ENCODE peak calls at places on chromosomes 16 and 17, in seven cellular contexts. One of them, this sample, is unnamed.

GRCh38 chr16:66653581-66654350 is 42.8 kb downstream of the CMTM4 start:
- DNase-seq in upper lobe of right lung: no peak
- DNase-seq in endothelial cell: no peak
- DNase-seq in AG10803: peak
- DNase-seq in HL-60: no peak
- DNase-seq in adrenal gland: no peak
- DNase-seq in HFFc6: no peak
- DNase-seq in this sample: no peak

GRCh38 chr17:41500131-41500911 is 5.1 kb downstream of the KRT13 start:
- DNase-seq in endothelial cell: no peak
- DNase-seq in upper lobe of right lung: no peak
- DNase-seq in AG10803: peak
- DNase-seq in HL-60: no peak
- DNase-seq in adrenal gland: no peak
- DNase-seq in HFFc6: peak
- DNase-seq in this sample: no peak

GRCh38 chr17:28405632-28406477 is at the start of gene SLC46A1:
- DNase-seq in adrenal gland: peak
- DNase-seq in HFFc6: no peak
- DNase-seq in AG10803: peak
- DNase-seq in HL-60: no peak
- DNase-seq in endothelial cell: peak
- DNase-seq in upper lobe of right lung: peak
- DNase-seq in this sample: peak

GRCh38 chr16:58678716-58679115 is 5.9 kb downstream of the SLC38A7 start:
- DNase-seq in endothelial cell: no peak
- DNase-seq in HL-60: peak
- DNase-seq in adrenal gland: peak
- DNase-seq in AG10803: peak
- DNase-seq in HFFc6: peak
- DNase-seq in upper lobe of right lung: no peak
- DNase-seq in this sample: no peak

GRCh38 chr16:48617711-48618148 is 7.8 kb upstream of the N4BP1 start:
- DNase-seq in adrenal gland: peak
- DNase-seq in HL-60: no peak
- DNase-seq in upper lobe of right lung: no peak
- DNase-seq in HFFc6: peak
- DNase-seq in AG10803: peak
- DNase-seq in endothelial cell: no peak
- DNase-seq in this sample: peak

GRCh38 chr17:50848039-50848438 is 12.7 kb downstream of the WFIKKN2 start:
- DNase-seq in adrenal gland: peak
- DNase-seq in HFFc6: no peak
- DNase-seq in AG10803: no peak
- DNase-seq in HL-60: no peak
- DNase-seq in endothelial cell: no peak
- DNase-seq in upper lobe of right lung: no peak
- DNase-seq in this sample: no peak

GRCh38 chr16:2042171-2042570 is 5.5 kb downstream of the NTHL1 start:
- DNase-seq in adrenal gland: no peak
- DNase-seq in AG10803: no peak
- DNase-seq in HL-60: no peak
- DNase-seq in endothelial cell: no peak
- DNase-seq in HFFc6: no peak
- DNase-seq in upper lobe of right lung: peak
- DNase-seq in this sample: no peak

GRCh38 chr17:67531291-67531690 is 154.2 kb downstream of the PITPNC1 start:
- DNase-seq in HFFc6: no peak
- DNase-seq in endothelial cell: no peak
- DNase-seq in HL-60: no peak
- DNase-seq in upper lobe of right lung: no peak
- DNase-seq in AG10803: no peak
- DNase-seq in adrenal gland: peak
- DNase-seq in this sample: no peak

GRCh38 chr17:80761421-80761871 is 216.8 kb downstream of the RPTOR start:
- DNase-seq in upper lobe of right lung: no peak
- DNase-seq in endothelial cell: no peak
- DNase-seq in HL-60: no peak
- DNase-seq in adrenal gland: peak
- DNase-seq in HFFc6: peak
- DNase-seq in AG10803: peak
- DNase-seq in this sample: no peak

GRCh38 chr16:58636474-58636873 is 6.8 kb upstream of the CNOT1 start:
- DNase-seq in endothelial cell: no peak
- DNase-seq in AG10803: no peak
- DNase-seq in HL-60: no peak
- DNase-seq in HFFc6: no peak
- DNase-seq in adrenal gland: peak
- DNase-seq in upper lobe of right lung: no peak
- DNase-seq in this sample: no peak

GRCh38 chr16:52526429-52526828 is 20.5 kb downstream of the TOX3 start:
- DNase-seq in AG10803: no peak
- DNase-seq in endothelial cell: no peak
- DNase-seq in HL-60: no peak
- DNase-seq in adrenal gland: no peak
- DNase-seq in upper lobe of right lung: no peak
- DNase-seq in HFFc6: no peak
- DNase-seq in this sample: no peak

GRCh38 chr17:44011876-44012275 is 2.9 kb downstream of the TMEM101 start:
- DNase-seq in upper lobe of right lung: no peak
- DNase-seq in HL-60: no peak
- DNase-seq in AG10803: no peak
- DNase-seq in adrenal gland: no peak
- DNase-seq in endothelial cell: no peak
- DNase-seq in HFFc6: no peak
- DNase-seq in this sample: no peak

GRCh38 chr16:86663691-86664517 is 85.6 kb downstream of the FOXL1 start:
- DNase-seq in HL-60: no peak
- DNase-seq in adrenal gland: no peak
- DNase-seq in endothelial cell: no peak
- DNase-seq in HFFc6: peak
- DNase-seq in AG10803: peak
- DNase-seq in upper lobe of right lung: no peak
- DNase-seq in this sample: no peak

GRCh38 chr16:89764711-89765201 is 43.4 kb downstream of the ZNF276 start:
- DNase-seq in AG10803: no peak
- DNase-seq in HL-60: peak
- DNase-seq in endothelial cell: no peak
- DNase-seq in adrenal gland: peak
- DNase-seq in HFFc6: no peak
- DNase-seq in upper lobe of right lung: peak
- DNase-seq in this sample: peak

GRCh38 chr17:1108810-1109605 is 70.8 kb downstream of the ABR start:
- DNase-seq in endothelial cell: peak
- DNase-seq in HL-60: peak
- DNase-seq in AG10803: peak
- DNase-seq in HFFc6: peak
- DNase-seq in adrenal gland: no peak
- DNase-seq in upper lobe of right lung: peak
- DNase-seq in this sample: peak

GRCh38 chr16:68732068-68732680 is 4.9 kb upstream of the CDH1 start:
- DNase-seq in adrenal gland: no peak
- DNase-seq in AG10803: no peak
- DNase-seq in HL-60: no peak
- DNase-seq in endothelial cell: no peak
- DNase-seq in upper lobe of right lung: peak
- DNase-seq in HFFc6: no peak
- DNase-seq in this sample: peak

GRCh38 chr17:58338907-58339774 is 10.5 kb upstream of the TSPOAP1 start:
- DNase-seq in AG10803: peak
- DNase-seq in endothelial cell: peak
- DNase-seq in upper lobe of right lung: peak
- DNase-seq in adrenal gland: no peak
- DNase-seq in HFFc6: peak
- DNase-seq in HL-60: peak
- DNase-seq in this sample: no peak

GRCh38 chr16:53999123-53999522 is 287.5 kb downstream of the IRX3 start:
- DNase-seq in AG10803: no peak
- DNase-seq in upper lobe of right lung: no peak
- DNase-seq in adrenal gland: no peak
- DNase-seq in HFFc6: no peak
- DNase-seq in endothelial cell: no peak
- DNase-seq in HL-60: no peak
- DNase-seq in this sample: no peak

GRCh38 chr16:62755938-62756337 is 719.7 kb upstream of the CDH8 start:
- DNase-seq in HL-60: peak
- DNase-seq in AG10803: no peak
- DNase-seq in adrenal gland: no peak
- DNase-seq in endothelial cell: no peak
- DNase-seq in upper lobe of right lung: no peak
- DNase-seq in HFFc6: no peak
- DNase-seq in this sample: no peak

GRCh38 chr17:63997341-63998048 is 656 bp upstream of the PRR29 start:
- DNase-seq in HFFc6: no peak
- DNase-seq in adrenal gland: peak
- DNase-seq in HL-60: no peak
- DNase-seq in endothelial cell: peak
- DNase-seq in upper lobe of right lung: peak
- DNase-seq in AG10803: no peak
- DNase-seq in this sample: no peak

GRCh38 chr16:62872339-62872738 is 836.1 kb upstream of the CDH8 start:
- DNase-seq in adrenal gland: no peak
- DNase-seq in upper lobe of right lung: no peak
- DNase-seq in HFFc6: no peak
- DNase-seq in AG10803: no peak
- DNase-seq in HL-60: no peak
- DNase-seq in endothelial cell: no peak
- DNase-seq in this sample: no peak

GRCh38 chr17:1645207-1646171 is at the start of gene SCARF1:
- DNase-seq in HL-60: no peak
- DNase-seq in adrenal gland: peak
- DNase-seq in endothelial cell: peak
- DNase-seq in HFFc6: no peak
- DNase-seq in upper lobe of right lung: peak
- DNase-seq in AG10803: no peak
- DNase-seq in this sample: no peak

GRCh38 chr17:5794881-5795486 is 210.7 kb upstream of the NLRP1 start:
- DNase-seq in endothelial cell: no peak
- DNase-seq in upper lobe of right lung: no peak
- DNase-seq in HL-60: no peak
- DNase-seq in AG10803: no peak
- DNase-seq in adrenal gland: no peak
- DNase-seq in HFFc6: no peak
- DNase-seq in this sample: no peak

GRCh38 chr16:83802135-83802534 is 5.6 kb upstream of the HSBP1 start:
- DNase-seq in AG10803: peak
- DNase-seq in upper lobe of right lung: no peak
- DNase-seq in HL-60: no peak
- DNase-seq in HFFc6: peak
- DNase-seq in adrenal gland: no peak
- DNase-seq in endothelial cell: no peak
- DNase-seq in this sample: no peak
- TF ChIP-seq CTCF in AG10803: no peak
- TF ChIP-seq CTCF in upper lobe of right lung: no peak
- TF ChIP-seq CTCF in HL-60: no peak
- TF ChIP-seq CTCF in HFFc6: no peak
- TF ChIP-seq CTCF in adrenal gland: no peak
- TF ChIP-seq CTCF in endothelial cell: no peak
- TF ChIP-seq CTCF in this sample: no peak

DNA sequence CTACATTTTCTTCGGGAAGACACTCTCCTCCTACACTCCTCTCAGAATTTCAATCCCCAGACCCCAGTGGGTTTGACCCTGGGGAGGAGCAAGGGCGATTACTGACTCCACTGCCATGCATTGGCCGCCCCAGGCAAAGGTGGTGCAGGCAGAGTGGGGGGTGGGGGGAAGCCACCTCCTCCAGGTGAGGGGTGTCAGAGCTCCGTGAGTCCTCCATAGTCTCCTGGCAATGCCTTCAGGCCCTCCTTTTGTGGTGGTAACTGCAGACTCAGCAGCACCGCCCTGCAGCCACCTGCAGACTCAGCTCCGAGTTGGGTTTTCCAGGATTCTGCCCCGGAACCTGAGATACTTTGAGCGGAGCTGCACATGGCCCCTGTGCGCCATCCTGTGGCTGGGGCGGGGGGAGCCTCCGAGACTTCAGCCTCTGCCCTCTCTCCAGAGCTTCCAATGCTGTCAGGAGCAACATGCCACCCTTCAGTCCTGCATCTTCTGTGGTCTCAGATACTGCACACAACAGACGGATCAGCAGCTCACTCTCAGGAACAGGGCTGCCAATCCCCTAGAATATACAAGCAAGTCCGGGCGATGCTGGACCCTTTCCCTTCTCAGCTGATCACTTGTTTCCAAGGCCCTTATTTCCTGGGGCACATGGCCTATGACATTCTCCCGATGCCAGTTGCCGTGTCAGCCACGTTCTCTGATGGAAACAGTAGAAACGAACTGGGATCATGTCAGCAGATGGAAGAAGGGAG is 2.4 kb upstream of the SLC47A2 start:
- DNase-seq in AG10803: no peak
- DNase-seq in upper lobe of right lung: peak
- DNase-seq in HL-60: no peak
- DNase-seq in HFFc6: no peak
- DNase-seq in adrenal gland: no peak
- DNase-seq in endothelial cell: peak
- DNase-seq in this sample: peak
- TF ChIP-seq CTCF in AG10803: peak
- TF ChIP-seq CTCF in upper lobe of right lung: peak
- TF ChIP-seq CTCF in HL-60: no peak
- TF ChIP-seq CTCF in HFFc6: no peak
- TF ChIP-seq CTCF in adrenal gland: no peak
- TF ChIP-seq CTCF in endothelial cell: no peak
- TF ChIP-seq CTCF in this sample: peak

DNA sequence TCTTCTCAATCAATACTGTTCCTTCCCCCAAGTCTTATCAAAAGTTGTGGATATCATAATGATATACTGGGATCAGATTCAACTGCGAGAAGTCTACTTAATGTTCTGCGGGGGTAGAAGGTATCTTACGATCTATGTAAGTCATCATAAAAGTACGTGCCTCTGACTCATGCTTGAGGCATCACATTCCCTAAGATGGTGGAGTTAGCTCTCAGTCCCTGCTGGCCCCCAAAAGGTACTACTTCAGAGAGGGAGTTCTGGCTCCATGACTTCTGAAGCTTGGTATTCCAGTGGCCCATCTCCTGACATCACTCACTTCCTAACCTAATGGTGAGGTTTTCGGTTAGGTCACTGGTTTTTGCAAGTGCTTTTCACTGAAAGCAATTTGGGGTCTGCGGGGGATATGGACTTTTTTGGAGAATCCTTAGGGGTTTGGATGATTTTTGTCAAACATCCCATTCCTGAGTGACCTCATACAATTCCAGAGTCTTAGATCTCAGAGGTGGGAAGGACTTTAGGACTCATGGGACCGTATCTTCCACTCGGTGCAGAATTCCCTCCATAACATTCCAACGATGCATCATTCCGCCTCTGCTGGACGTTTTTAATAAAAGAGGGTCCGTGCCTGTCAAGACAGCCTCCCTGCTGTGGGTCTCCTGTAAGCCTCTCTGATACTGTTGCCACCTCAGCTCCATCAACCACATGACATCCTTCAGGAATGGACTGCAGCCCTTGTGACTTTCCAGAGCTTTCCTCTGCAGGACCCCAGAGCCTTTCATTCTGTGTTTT is 74.3 kb downstream of the DYNLRB2 start:
- DNase-seq in upper lobe of right lung: no peak
- DNase-seq in endothelial cell: no peak
- DNase-seq in AG10803: peak
- DNase-seq in HL-60: no peak
- DNase-seq in HFFc6: peak
- DNase-seq in adrenal gland: no peak
- DNase-seq in this sample: no peak
- TF ChIP-seq CTCF in upper lobe of right lung: no peak
- TF ChIP-seq CTCF in endothelial cell: no peak
- TF ChIP-seq CTCF in AG10803: peak
- TF ChIP-seq CTCF in HL-60: no peak
- TF ChIP-seq CTCF in HFFc6: peak
- TF ChIP-seq CTCF in adrenal gland: no peak
- TF ChIP-seq CTCF in this sample: no peak

GRCh38 chr16:27228621-27229501 is 25.5 kb downstream of the KDM8 start:
- DNase-seq in upper lobe of right lung: no peak
- DNase-seq in HFFc6: no peak
- DNase-seq in AG10803: no peak
- DNase-seq in endothelial cell: peak
- DNase-seq in HL-60: peak
- DNase-seq in adrenal gland: no peak
- DNase-seq in this sample: peak
- TF ChIP-seq CTCF in upper lobe of right lung: no peak
- TF ChIP-seq CTCF in HFFc6: no peak
- TF ChIP-seq CTCF in AG10803: no peak
- TF ChIP-seq CTCF in endothelial cell: no peak
- TF ChIP-seq CTCF in HL-60: no peak
- TF ChIP-seq CTCF in adrenal gland: no peak
- TF ChIP-seq CTCF in this sample: peak